ENCODE peak calls at places on chromosomes 11 and 22, in six cellular contexts. Y is H1, P is HepG2, J is GM12878, D is HCT116, K is SK-N-SH. B is an unnamed sample.

GRCh38 chr11:70558651-70559050 is 160.3 kb downstream of the CTTN start:
- DNase-seq in K (no peak), P (no peak), D (no peak), Y (no peak), J (no peak), B (no peak)

GRCh38 chr11:72686639-72687215 is 12.5 kb upstream of the PDE2A start:
- DNase-seq in J (no peak), K (no peak), D (no peak), Y (no peak), P (no peak), B (no peak)

GRCh38 chr11:68150029-68150428 is 28.8 kb upstream of the CHKA start:
- DNase-seq in Y (peak), D (no peak), P (peak), J (no peak), K (no peak), B (no peak)

GRCh38 chr22:46010951-46011626 is 34.1 kb upstream of the WNT7B start:
- DNase-seq in J (no peak), Y (no peak), K (no peak), D (no peak), P (peak), B (no peak)

GRCh38 chr11:70421123-70421522 is 22.8 kb downstream of the CTTN start:
- DNase-seq in D (no peak), P (no peak), K (no peak), J (no peak), Y (no peak), B (no peak)

GRCh38 chr11:96001037-96001436 is 77.1 kb upstream of the MTMR2 start:
- DNase-seq in P (no peak), D (no peak), Y (no peak), J (no peak), K (no peak), B (no peak)

GRCh38 chr22:18077639-18078328 is at the start of gene PEX26:
- DNase-seq in K (peak), Y (peak), D (peak), P (peak), J (peak), B (peak)

GRCh38 chr22:36435516-36436415 is 45.7 kb downstream of the TXN2 start:
- DNase-seq in P (peak), D (no peak), J (peak), Y (no peak), K (no peak), B (no peak)

GRCh38 chr22:42091446-42091764 is 833 bp upstream of the NDUFA6 start:
- DNase-seq in K (no peak), Y (no peak), P (no peak), J (no peak), D (no peak), B (no peak)

GRCh38 chr11:92827132-92827531 is 142.3 kb upstream of the MTNR1B start:
- DNase-seq in Y (no peak), J (no peak), P (no peak), K (no peak), D (no peak), B (no peak)

GRCh38 chr22:23128269-23129108 is 13.3 kb downstream of the RSPH14 start:
- DNase-seq in Y (peak), K (peak), J (no peak), D (peak), P (peak), B (no peak)

DNA sequence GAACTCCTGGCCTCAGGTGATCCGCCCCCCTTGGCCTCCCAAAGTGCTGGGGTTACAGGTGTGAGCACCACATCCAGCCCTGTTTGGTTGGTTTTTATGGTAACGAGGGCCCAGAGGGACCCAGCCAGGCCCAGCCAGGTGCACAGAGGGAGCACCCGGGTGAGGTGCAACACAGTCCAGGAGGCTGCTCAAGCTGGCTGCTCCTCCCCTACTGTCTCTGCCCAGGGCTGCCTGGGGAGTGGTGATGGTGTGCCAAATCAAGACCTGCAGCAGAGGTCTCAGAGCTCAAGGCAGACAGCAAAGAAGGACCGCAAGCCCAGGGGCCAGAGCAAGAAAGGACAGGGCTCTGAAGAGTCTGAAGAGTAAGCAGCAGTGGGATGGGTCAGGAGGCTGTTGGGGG is 1.4 kb downstream of the TSGA10IP start:
- DNase-seq in J (no peak), Y (no peak), K (no peak), D (no peak), P (no peak), B (no peak)
- H3K4me3 ChIP-seq in J (no peak), Y (no peak), K (no peak), D (no peak), P (no peak), B (no peak)

DNA sequence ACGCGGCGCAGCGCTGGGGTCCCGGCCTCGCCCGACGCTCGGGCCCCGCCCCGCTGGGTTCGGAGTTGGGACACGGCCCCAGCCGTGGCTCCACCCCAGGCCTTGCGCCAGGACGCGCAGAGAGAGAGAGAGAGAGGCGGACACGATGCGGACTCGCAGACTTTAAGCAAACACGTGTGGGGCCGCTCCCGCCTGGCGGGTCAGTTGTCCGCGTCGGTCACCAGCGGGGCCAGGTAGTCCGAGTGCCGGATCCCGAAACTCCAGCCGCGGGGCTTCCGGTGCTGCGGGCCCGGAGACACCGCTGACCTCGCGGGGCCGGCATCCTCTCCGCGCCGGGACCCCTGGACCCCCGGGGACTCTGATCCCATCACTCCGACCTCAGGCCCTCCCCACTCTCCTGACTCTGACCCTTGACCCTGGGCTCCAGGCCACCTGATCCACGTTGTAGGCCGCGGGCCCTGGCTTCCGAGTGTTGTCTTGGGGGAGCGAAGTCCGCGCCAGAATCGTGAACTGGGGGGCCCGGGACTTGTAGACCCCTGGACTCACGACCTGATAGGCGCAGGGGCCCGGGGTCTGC is 556 bp upstream of the TYMP start:
- DNase-seq in Y (no peak), J (no peak), D (peak), P (peak), K (no peak), B (no peak)
- TF ChIP-seq POLR2AphosphoS5 in Y (no peak), J (peak), D (peak), P (peak), K (no peak), B (peak)

GRCh38 chr22:44711236-44711560 is 9.2 kb downstream of the PRR5 start:
- DNase-seq in D (no peak), P (no peak), Y (no peak), J (no peak), K (no peak), B (no peak)

GRCh38 chr22:44710474-44711235 is 8.7 kb downstream of the PRR5 start:
- DNase-seq in J (no peak), P (no peak), D (no peak), Y (no peak), K (no peak), B (no peak)

GRCh38 chr22:44712156-44712555 is 10.2 kb downstream of the PRR5 start:
- DNase-seq in K (no peak), J (no peak), Y (no peak), P (no peak), D (no peak), B (no peak)

GRCh38 chr22:44712962-44713361 is 11.0 kb downstream of the PRR5 start:
- DNase-seq in D (no peak), P (no peak), Y (no peak), J (no peak), K (no peak), B (no peak)

GRCh38 chr22:44711701-44712100 is 9.7 kb downstream of the PRR5 start:
- DNase-seq in J (no peak), D (no peak), K (no peak), Y (no peak), P (no peak), B (no peak)
- TF ChIP-seq SIN3A in J (no peak), D (no peak), K (no peak), Y (no peak), P (no peak), B (no peak)

GRCh38 chr11:10533323-10533722 is 7.7 kb downstream of the RNF141 start:
- DNase-seq in D (no peak), Y (no peak), P (no peak), J (no peak), K (no peak), B (no peak)
- H3K4me3 ChIP-seq in D (no peak), Y (no peak), P (no peak), J (no peak), K (no peak), B (no peak)

DNA sequence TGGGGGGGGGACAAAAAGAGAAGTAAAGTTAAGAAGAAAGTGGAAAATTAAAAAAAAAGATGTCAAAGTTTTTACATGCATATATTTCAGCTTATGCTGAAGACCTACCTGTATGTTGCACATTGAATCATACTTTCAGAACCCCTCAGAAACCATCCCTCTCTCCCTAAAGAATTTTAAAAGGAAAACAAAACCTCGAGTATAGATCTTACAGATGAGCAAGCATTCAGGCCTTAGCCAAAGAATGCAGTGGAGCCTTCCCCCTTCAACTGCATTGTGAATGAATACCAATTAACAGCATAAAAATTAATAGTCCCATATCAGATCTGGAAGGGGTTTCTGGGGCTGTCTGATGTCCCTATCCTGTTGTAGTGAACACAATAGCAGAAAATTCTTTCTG is 16.3 kb downstream of the KDELR3 start:
- DNase-seq in J (no peak), P (no peak), K (no peak), D (no peak), Y (no peak), B (no peak)
- TF ChIP-seq POLR2AphosphoS5 in J (no peak), P (no peak), K (no peak), D (no peak), Y (no peak), B (no peak)

DNA sequence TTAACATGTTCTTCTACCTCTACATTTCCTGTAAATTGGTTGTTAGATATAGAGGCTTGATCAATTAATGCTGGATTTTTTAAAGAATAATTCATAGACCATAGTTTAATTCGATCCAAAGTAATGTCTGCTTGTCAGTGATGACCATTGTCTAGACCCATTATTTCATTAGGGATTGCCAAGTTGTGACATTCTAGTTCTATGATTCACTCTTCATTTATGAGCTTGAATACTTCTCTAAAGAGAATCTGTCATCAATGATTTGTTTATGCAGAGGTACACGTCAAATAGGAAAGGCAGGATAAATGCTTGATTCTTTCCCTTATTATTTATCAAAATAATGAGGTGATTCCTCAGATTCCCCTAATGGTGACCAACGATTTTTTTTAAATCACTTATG is 24.0 kb upstream of the ROBO3 start:
- DNase-seq in K (no peak), D (no peak), P (no peak), Y (no peak), J (no peak), B (no peak)
- TF ChIP-seq SIN3A in K (no peak), D (no peak), P (no peak), Y (no peak), J (no peak), B (no peak)

GRCh38 chr11:61954106-61955030 is 4.2 kb downstream of the BEST1 start:
- DNase-seq in P (no peak), Y (no peak), K (no peak), D (no peak), J (no peak), B (no peak)

GRCh38 chr11:61956191-61957027 is 6.3 kb downstream of the BEST1 start:
- DNase-seq in K (no peak), D (no peak), P (no peak), J (no peak), Y (no peak), B (no peak)

GRCh38 chr11:61952882-61953281 is 2.7 kb downstream of the BEST1 start:
- DNase-seq in J (no peak), Y (no peak), K (no peak), D (no peak), P (no peak), B (no peak)

GRCh38 chr11:61955416-61956135 is 5.4 kb downstream of the BEST1 start:
- DNase-seq in Y (peak), J (no peak), P (no peak), D (no peak), K (no peak), B (no peak)

DNA sequence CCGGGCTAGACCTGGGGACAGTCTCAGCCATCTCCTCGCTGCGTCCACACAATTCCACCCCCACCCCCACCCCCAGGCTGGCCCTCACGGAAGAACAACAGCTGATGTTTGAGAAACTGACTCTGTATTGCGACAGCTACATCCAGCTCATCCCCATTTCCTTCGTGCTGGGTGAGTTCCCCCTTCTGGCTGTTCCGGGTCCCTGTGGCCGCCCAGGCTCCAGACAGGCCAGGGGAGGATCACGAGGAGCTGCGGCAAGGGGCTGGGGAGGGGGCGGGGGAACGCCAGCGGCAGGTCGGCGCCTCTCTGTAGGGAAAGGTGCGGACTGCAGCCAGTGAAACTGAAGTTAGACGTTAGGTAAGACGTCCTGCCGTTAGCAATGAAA is 4.9 kb downstream of the BEST1 start:
- DNase-seq in J (no peak), D (no peak), P (peak), K (no peak), Y (no peak), B (no peak)
- H3K4me3 ChIP-seq in J (no peak), D (no peak), P (peak), K (no peak), Y (peak), B (no peak)

B was measured in Panc1.